ENCODE peak calls at places on chromosome 15, in four cellular contexts. W is uterus, F is dorsolateral prefrontal cortex, S is GM12865. T is an unnamed sample.

GRCh38 chr15:25060472-25060803 is 105.7 kb downstream of the SNRPN start:
- DNase-seq in S (no peak), F (no peak), W (peak), T (no peak)

GRCh38 chr15:63502843-63503738 is 1.3 kb upstream of the USP3 start:
- DNase-seq in F (peak), S (peak), W (peak), T (peak)

GRCh38 chr15:73787621-73788020 is 34.5 kb upstream of the INSYN1 start:
- DNase-seq in W (no peak), F (no peak), S (no peak), T (no peak)

GRCh38 chr15:65740148-65740547 is 51.9 kb downstream of the DENND4A start:
- DNase-seq in S (no peak), W (no peak), F (no peak), T (no peak)

GRCh38 chr15:98609144-98609852 is 39.0 kb upstream of the IGF1R start:
- DNase-seq in S (no peak), W (no peak), F (no peak), T (no peak)

GRCh38 chr15:41465822-41466421 is 27.8 kb upstream of the ITPKA start:
- DNase-seq in W (no peak), S (peak), F (no peak), T (peak)

GRCh38 chr15:58066042-58066867 is 744 bp upstream of the ALDH1A2 start:
- DNase-seq in S (peak), F (peak), W (peak), T (peak)

GRCh38 chr15:37101634-37102314 is 1.4 kb upstream of the MEIS2 start:
- DNase-seq in F (no peak), W (peak), S (peak), T (peak)

GRCh38 chr15:69018951-69019350 is 4.5 kb downstream of the NOX5 start:
- DNase-seq in S (no peak), F (no peak), W (no peak), T (no peak)

GRCh38 chr15:77607111-77607893 is 25.4 kb downstream of the LINGO1 start:
- DNase-seq in F (peak), W (peak), S (no peak), T (no peak)

GRCh38 chr15:40354408-40355171 is 3.4 kb upstream of the DISP2 start:
- DNase-seq in F (peak), W (no peak), S (no peak), T (no peak)

GRCh38 chr15:37536967-37537624 is 397.3 kb upstream of the TMCO5A start:
- DNase-seq in W (no peak), S (no peak), F (no peak), T (no peak)

GRCh38 chr15:99232740-99233139 is 16.6 kb downstream of the TTC23 start:
- DNase-seq in W (no peak), S (no peak), F (no peak), T (no peak)

GRCh38 chr15:85044894-85045293 is 63.2 kb downstream of the PDE8A start:
- DNase-seq in W (no peak), F (no peak), S (no peak), T (no peak)

GRCh38 chr15:89749951-89750559 is 994 bp downstream of the MESP1 start:
- DNase-seq in F (no peak), W (no peak), S (no peak), T (no peak)

GRCh38 chr15:83372434-83372873 is 74.7 kb upstream of the SH3GL3 start:
- DNase-seq in W (no peak), S (peak), F (peak), T (no peak)

GRCh38 chr15:27214032-27214431 is 243.1 kb downstream of the GABRG3 start:
- DNase-seq in F (no peak), W (no peak), S (no peak), T (no peak)

GRCh38 chr15:64703632-64703959 is 71.8 kb downstream of the RBPMS2 start:
- DNase-seq in F (no peak), W (no peak), S (no peak), T (no peak)

GRCh38 chr15:40562691-40563090 is 2.2 kb downstream of the CCDC32 start:
- DNase-seq in F (no peak), W (no peak), S (no peak), T (no peak)

GRCh38 chr15:58465866-58466517 is 34.2 kb downstream of the LIPC start:
- DNase-seq in W (no peak), S (peak), F (no peak), T (no peak)

GRCh38 chr15:88479169-88479568 is 11.7 kb downstream of the MRPS11 start:
- DNase-seq in W (no peak), S (no peak), F (no peak), T (no peak)
- TF ChIP-seq CTCF in W (no peak), S (no peak), F (no peak), T (no peak)

DNA sequence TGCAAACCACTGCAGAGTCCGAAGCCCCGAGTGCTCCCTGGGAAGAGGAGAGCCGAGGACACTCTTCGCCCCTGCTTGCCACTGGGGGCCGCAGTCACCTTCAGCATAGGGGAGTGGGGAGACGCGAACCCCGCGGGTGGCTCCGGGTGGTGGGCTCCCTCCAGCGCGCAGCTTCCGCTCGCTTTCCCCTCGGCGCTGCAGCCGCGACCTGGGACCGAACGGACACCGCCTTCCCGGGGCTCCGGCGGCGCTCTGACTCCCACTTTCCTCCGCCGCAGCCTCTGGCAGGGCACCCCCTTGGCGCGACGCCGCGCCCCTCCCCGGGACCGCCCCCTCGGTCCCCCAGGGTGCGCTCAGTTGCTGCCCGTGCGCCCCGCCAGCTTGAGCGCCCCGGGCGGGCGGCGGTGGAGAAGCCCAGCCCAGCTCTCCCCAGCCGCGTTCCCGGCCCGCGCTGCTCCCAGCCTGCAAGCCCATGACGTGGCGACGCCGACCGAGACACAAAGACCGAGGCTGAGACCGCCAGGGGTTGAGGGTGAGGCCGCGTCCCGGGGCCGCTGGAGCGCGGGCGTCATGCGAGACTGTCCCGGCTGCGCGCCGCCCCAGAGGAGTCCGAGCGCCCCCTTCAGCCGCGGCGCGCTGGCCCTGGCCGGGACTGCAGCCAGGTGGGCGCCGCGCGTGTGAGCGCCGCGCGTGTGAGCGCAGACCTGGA is at the start of gene MINAR1:
- DNase-seq in W (no peak), S (no peak), F (no peak), T (peak)
- TF ChIP-seq CTCF in W (no peak), S (no peak), F (no peak), T (no peak)

GRCh38 chr15:96047255-96047931 is 283.1 kb upstream of the NR2F2 start:
- DNase-seq in W (peak), S (no peak), F (no peak), T (no peak)
- TF ChIP-seq CTCF in W (no peak), S (no peak), F (no peak), T (no peak)

GRCh38 chr15:76184640-76185020 is 124.8 kb downstream of the TMEM266 start:
- DNase-seq in F (no peak), W (no peak), S (no peak), T (no peak)

GRCh38 chr15:76183906-76184639 is 124.3 kb downstream of the TMEM266 start:
- DNase-seq in F (no peak), S (no peak), W (no peak), T (no peak)

GRCh38 chr15:76187151-76187550 is 124.1 kb downstream of the ETFA start:
- DNase-seq in W (no peak), F (no peak), S (no peak), T (no peak)

GRCh38 chr15:76189106-76189505 is 122.2 kb downstream of the ETFA start:
- DNase-seq in F (no peak), W (no peak), S (no peak), T (no peak)

DNA sequence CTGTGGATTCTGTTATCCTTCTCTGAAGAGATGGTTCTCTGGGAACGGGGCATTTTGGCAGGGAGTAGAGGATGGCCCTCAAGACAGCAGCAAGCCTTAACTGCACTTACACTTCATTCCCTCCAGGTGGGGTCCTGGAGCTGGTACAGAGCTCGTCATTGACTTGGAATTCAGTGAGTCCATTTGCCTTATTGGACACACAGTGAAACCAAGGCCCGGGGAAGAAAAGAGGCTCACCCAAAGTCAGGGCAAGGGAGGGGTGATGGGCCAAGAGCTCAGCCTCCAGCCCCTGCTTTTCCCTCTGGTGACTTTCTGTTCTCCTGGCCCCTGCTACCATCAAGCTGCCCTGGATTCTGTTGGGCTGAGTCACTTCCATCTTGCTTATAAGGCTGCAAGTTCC is 125.6 kb downstream of the ETFA start:
- DNase-seq in S (peak), W (no peak), F (no peak), T (peak)
- TF ChIP-seq CTCF in S (peak), W (no peak), F (no peak), T (peak)

GRCh38 chr15:44545934-44546802 is 9.2 kb downstream of the EIF3J start:
- DNase-seq in F (no peak), S (peak), W (no peak), T (peak)
- TF ChIP-seq CTCF in F (peak), S (peak), W (no peak), T (peak)

GRCh38 chr15:71103102-71103676 is 12.1 kb upstream of the THSD4 start:
- DNase-seq in F (no peak), S (peak), W (no peak), T (no peak)
- TF ChIP-seq CTCF in F (no peak), S (peak), W (peak), T (no peak)

GRCh38 chr15:62389887-62390792 is 225.1 kb upstream of the C2CD4B start:
- DNase-seq in F (peak), S (peak), W (peak), T (peak)
- TF ChIP-seq CTCF in F (no peak), S (no peak), W (no peak), T (no peak)